ENCODE peak calls at places on chromosomes 4 and X, in ten cellular contexts. X, N, H, Z, K, B, D, P, E and U are unnamed samples.

GRCh38 chrX:15714529-15714928 is 23.5 kb upstream of the CA5B start:
- DNase-seq in P (peak; percentile 12), D (no peak), X (no peak), Z (no peak), N (no peak), B (no peak), E (no peak), H (no peak), K (no peak), U (no peak)

GRCh38 chr4:169283114-169283509 is 12.4 kb upstream of the SH3RF1 start:
- DNase-seq in X (no peak), P (no peak), B (no peak), N (no peak), Z (no peak), D (no peak), E (no peak), K (no peak), H (no peak), U (no peak)

GRCh38 chr4:180058731-180059215 is 2184.4 kb upstream of the TENM3 start:
- DNase-seq in Z (peak; percentile 89), K (peak; percentile 81), X (no peak), B (no peak), H (peak; percentile 49), D (peak; percentile 41), E (no peak), N (peak; percentile 20), P (peak; percentile 14), U (no peak)

GRCh38 chrX:30626402-30626801 is 26.8 kb upstream of the GK start:
- DNase-seq in B (no peak), X (peak; percentile 46), H (no peak), Z (no peak), D (no peak), K (no peak), N (no peak), E (no peak), P (no peak), U (no peak)

GRCh38 chrX:21798677-21799219 is 40.7 kb upstream of the MBTPS2 start:
- DNase-seq in K (no peak), D (no peak), B (no peak), X (peak; percentile 66), N (no peak), Z (no peak), H (no peak), E (no peak), P (no peak), U (no peak)

GRCh38 chrX:49877397-49878101 is 1.7 kb upstream of the USP27X start:
- DNase-seq in E (no peak), Z (no peak), X (peak; percentile 94), H (no peak), P (no peak), D (no peak), B (no peak), K (no peak), N (peak; percentile 35), U (no peak)

GRCh38 chrX:150700107-150700506 is 6.9 kb downstream of the MTMR1 start:
- DNase-seq in E (no peak), N (no peak), K (no peak), D (no peak), H (no peak), Z (no peak), B (no peak), X (no peak), P (no peak), U (no peak)

GRCh38 chr4:155179216-155179615 is 29.2 kb upstream of the NPY2R start:
- DNase-seq in E (no peak), X (no peak), P (no peak), N (no peak), D (no peak), Z (no peak), K (no peak), B (no peak), H (no peak), U (no peak)

GRCh38 chr4:86895692-86896488 is 3.7 kb upstream of the C4orf36 start:
- DNase-seq in H (peak; percentile 58), P (peak; percentile 58), B (peak; percentile 46), Z (peak; percentile 90), N (no peak), K (no peak), E (no peak), D (no peak), X (peak; percentile 71), U (no peak)

GRCh38 chr4:86894465-86894864 is 2.2 kb upstream of the C4orf36 start:
- DNase-seq in N (no peak), H (no peak), P (no peak), Z (no peak), X (no peak), D (no peak), E (no peak), B (no peak), K (no peak), U (no peak)

GRCh38 chr4:86892639-86892965 is 380 bp upstream of the C4orf36 start:
- DNase-seq in N (no peak), H (no peak), X (no peak), Z (no peak), D (no peak), B (no peak), P (no peak), E (no peak), K (no peak), U (no peak)

GRCh38 chr4:86893136-86893535 is 914 bp upstream of the C4orf36 start:
- DNase-seq in P (no peak), Z (no peak), N (no peak), K (no peak), D (no peak), X (no peak), B (no peak), H (no peak), E (no peak), U (no peak)

GRCh38 chr4:86891785-86892638 is at the start of gene C4orf36:
- DNase-seq in N (peak; percentile 84), P (peak; percentile 90), H (peak; percentile 64), D (peak; percentile 78), E (peak; percentile 77), X (no peak), Z (peak; percentile 90), K (peak; percentile 86), B (peak; percentile 40), U (no peak)
- TF ChIP-seq POLR2AphosphoS5 in N (no peak), P (peak; percentile 69), H (no peak), D (peak; percentile 11), E (no peak), X (no peak), Z (peak; percentile 60), K (peak; percentile 76), B (no peak), U (no peak)

DNA sequence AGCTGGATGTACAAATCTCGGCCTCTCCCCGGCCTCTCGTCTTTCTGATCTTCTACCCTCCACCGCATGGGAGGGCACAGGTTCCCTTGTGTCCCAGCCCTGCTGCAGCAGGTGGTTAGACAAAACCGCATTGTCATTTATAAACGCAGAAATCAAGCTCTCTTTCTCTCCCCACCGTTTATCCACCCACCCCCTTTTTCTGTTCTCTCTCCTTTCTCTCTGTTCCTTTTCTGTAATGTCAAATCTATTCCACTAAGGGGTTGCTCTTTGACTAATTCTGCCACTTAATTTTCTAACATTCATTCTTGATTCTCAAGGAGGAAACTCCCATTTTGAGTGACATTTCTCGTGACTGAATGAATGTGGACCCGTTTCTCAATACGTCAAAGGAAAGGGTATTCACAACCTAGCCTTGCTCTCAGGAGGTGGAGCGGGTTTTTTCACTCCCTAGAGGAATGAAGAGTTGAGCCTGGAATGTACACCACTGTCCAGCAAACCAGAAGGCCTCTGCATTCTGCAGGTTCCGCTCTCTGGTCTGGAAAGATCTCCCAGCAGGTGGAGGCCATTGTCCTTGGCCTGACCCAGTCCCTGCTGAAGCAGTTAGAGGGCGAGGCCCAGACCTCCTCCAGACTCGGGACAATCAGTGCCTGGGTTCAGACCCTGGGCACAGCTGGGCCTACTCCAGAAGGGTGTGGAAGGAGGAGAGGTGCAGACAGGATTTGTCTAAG is 70.9 kb upstream of the ENPP6 start:
- DNase-seq in K (peak; percentile 43), D (peak; percentile 48), X (no peak), N (peak; percentile 58), B (no peak), Z (no peak), H (no peak), P (peak; percentile 6), E (no peak), U (peak; percentile 78)
- TF ChIP-seq POLR2AphosphoS5 in K (no peak), D (no peak), X (no peak), N (no peak), B (no peak), Z (no peak), H (no peak), P (no peak), E (no peak), U (no peak)

GRCh38 chr4:184284742-184285141 is 67.1 kb upstream of the ENPP6 start:
- DNase-seq in D (no peak), Z (no peak), X (no peak), N (no peak), P (no peak), E (no peak), H (no peak), K (no peak), B (no peak), U (no peak)

GRCh38 chr4:184289179-184289535 is 71.5 kb upstream of the ENPP6 start:
- DNase-seq in D (no peak), P (no peak), K (no peak), B (no peak), E (no peak), Z (no peak), X (no peak), N (no peak), H (no peak), U (no peak)

GRCh38 chr4:184284336-184284690 is 66.6 kb upstream of the ENPP6 start:
- DNase-seq in K (no peak), B (no peak), D (no peak), X (no peak), E (no peak), P (no peak), H (peak; percentile 0), Z (no peak), N (no peak), U (peak; percentile 81)

GRCh38 chr4:184286346-184286745 is 68.7 kb upstream of the ENPP6 start:
- DNase-seq in K (no peak), X (no peak), Z (no peak), D (no peak), N (no peak), E (no peak), H (no peak), P (peak; percentile 2), B (no peak), U (peak; percentile 64)

DNA sequence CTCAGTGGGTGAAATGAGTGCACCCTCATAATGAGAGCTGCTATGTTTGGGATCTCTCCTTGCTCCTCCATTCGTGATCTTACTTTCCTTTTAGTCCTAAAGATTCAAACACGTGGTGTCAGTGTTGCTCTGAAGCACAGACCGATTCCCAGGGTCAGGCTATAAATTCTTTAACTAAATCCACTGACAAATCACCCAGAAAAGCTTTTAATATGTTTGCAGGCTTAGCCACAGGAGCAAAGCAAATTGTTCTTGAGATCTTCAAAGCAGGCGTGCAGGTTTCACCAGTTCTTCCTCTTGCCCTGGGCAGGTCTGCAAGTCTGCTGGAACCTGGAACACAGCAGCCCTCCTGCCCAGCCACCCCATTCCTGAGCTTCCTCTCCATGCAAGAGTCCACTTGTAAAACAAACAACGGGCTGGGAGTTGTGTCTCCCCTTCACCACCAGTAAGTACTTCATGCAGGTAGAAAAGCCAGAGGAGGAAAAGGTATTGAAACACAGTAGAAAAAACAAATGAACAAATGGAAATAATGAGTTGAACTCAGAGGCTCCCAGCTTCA is 70.1 kb upstream of the ENPP6 start:
- DNase-seq in B (no peak), D (peak; percentile 40), X (peak; percentile 64), P (peak; percentile 94), K (no peak), Z (peak; percentile 29), E (no peak), H (no peak), N (peak; percentile 81), U (peak; percentile 77)
- TF ChIP-seq POLR2AphosphoS5 in B (no peak), D (no peak), X (no peak), P (peak; percentile 89), K (no peak), Z (no peak), E (peak; percentile 18), H (no peak), N (no peak), U (no peak)

DNA sequence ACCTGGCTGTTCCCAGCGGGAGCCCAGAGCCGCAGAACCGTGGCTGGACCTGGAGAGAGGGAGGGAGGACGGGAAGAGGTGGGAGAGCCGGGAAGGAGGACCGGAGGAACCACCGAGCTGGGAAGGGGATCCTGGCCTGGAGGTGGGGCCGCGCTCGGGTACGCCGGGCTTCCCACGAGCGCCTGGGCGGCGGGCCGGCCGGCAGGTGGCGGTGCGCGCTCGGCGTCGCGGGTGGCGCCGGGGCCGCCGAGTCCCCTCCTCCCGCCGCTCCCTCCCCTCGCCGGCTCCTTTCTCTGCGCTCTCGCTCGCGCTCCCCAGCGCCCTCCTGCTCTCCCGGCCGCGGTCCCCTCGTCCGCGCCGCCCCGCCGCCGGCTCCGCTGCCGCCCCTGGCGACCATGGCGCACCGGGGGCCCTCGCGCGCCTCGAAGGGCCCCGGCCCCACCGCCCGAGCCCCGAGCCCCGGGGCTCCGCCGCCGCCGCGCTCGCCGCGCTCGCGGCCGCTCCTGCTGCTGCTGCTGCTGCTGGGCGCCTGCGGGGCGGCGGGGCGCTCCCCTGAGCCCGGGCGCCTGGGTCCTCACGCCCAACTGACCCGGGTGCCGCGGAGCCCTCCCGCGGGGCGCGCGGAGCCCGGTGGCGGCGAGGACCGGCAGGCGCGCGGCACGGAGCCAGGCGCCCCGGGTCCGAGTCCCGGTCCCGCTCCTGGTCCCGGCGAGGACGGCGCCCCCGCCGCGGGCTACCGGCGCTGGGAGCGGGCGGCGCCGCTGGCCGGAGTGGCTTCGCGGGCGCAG is at the start of gene SORCS2:
- DNase-seq in H (peak; percentile 18), Z (peak; percentile 77), P (peak; percentile 54), E (peak; percentile 83), D (peak; percentile 49), X (peak; percentile 12), B (peak; percentile 74), N (peak; percentile 59), K (peak; percentile 80), U (no peak)
- TF ChIP-seq POLR2AphosphoS5 in H (no peak), Z (no peak), P (no peak), E (no peak), D (no peak), X (no peak), B (no peak), N (no peak), K (no peak), U (no peak)